ENCODE peak calls at places on chromosomes 7 and 10, in ten cellular contexts. W is NCI-H460; B is EL; H is upper lobe of right lung; K is activated T-cell treated with anti-CD3 and anti-CD28 coated beads for 24 hours; X is GDM1; Y is stimulated activated CD8-positive, alpha-beta memory T cell treated with anti-CD3 and anti-CD28 coated beads, Interleukin-15, amount 100 ng/mL, for 24 hours; L is cardiac fibroblast; T is K562; Z is heart left ventricle. D is an unnamed sample.
A peak's percentile ranks its signal among the peaks of the same experiment; 100 is the strongest.

GRCh38 chr10:27709304-27709703 is 36.3 kb downstream of the MKX start:
- DNase-seq in W (no peak), B (no peak), H (no peak), K (no peak), X (no peak), Y (no peak), L (no peak), T (no peak), Z (no peak), D (no peak)

GRCh38 chr7:128961030-128961659 is 23.4 kb downstream of the IRF5 start:
- DNase-seq in W (no peak), B (no peak), H (no peak), K (no peak), X (no peak), Y (no peak), L (no peak), T (no peak), Z (no peak), D (no peak)

GRCh38 chr7:140383954-140384713 is 14.2 kb downstream of the SLC37A3 start:
- DNase-seq in W (no peak), B (no peak), H (no peak), K (no peak), X (no peak), Y (no peak), L (no peak), T (no peak), Z (no peak), D (no peak)

GRCh38 chr10:132477398-132478340 is 59.9 kb upstream of the INPP5A start:
- DNase-seq in W (no peak), B (no peak), H (peak; percentile 57), K (no peak), X (no peak), Y (no peak), L (no peak), T (no peak), Z (peak; percentile 9), D (no peak)

GRCh38 chr7:158274404-158274811 is 313.2 kb downstream of the PTPRN2 start:
- DNase-seq in W (no peak), B (no peak), H (no peak), K (no peak), X (no peak), Y (no peak), L (no peak), T (no peak), Z (no peak), D (no peak)

GRCh38 chr7:64035388-64035787 is 9.8 kb upstream of the ZNF727 start:
- DNase-seq in W (no peak), B (no peak), H (no peak), K (no peak), X (no peak), Y (no peak), L (no peak), T (no peak), Z (no peak), D (no peak)

GRCh38 chr7:37971491-37971890 is 51.1 kb downstream of the EPDR1 start:
- DNase-seq in W (no peak), B (no peak), H (no peak), K (no peak), X (no peak), Y (no peak), L (no peak), T (no peak), Z (no peak), D (no peak)

GRCh38 chr7:50400114-50400513 is 50.0 kb downstream of the FIGNL1 start:
- DNase-seq in W (no peak), B (no peak), H (no peak), K (no peak), X (no peak), Y (no peak), L (no peak), T (no peak), Z (no peak), D (no peak)

GRCh38 chr7:48943279-48943990 is 19.1 kb downstream of the CDC14C start:
- DNase-seq in W (no peak), B (no peak), H (no peak), K (no peak), X (no peak), Y (no peak), L (no peak), T (no peak), Z (no peak), D (no peak)

GRCh38 chr10:77428776-77429395 is 208.7 kb downstream of the KCNMA1 start:
- DNase-seq in W (no peak), B (peak; percentile 60), H (peak; percentile 71), K (no peak), X (no peak), Y (no peak), L (peak; percentile 73), T (peak; percentile 13), Z (peak; percentile 38), D (peak; percentile 81)

GRCh38 chr10:122487231-122487765 is 25.9 kb downstream of the HTRA1 start:
- DNase-seq in W (peak; percentile 32), B (no peak), H (peak; percentile 33), K (no peak), X (no peak), Y (no peak), L (no peak), T (no peak), Z (peak; percentile 34), D (peak; percentile 43)

GRCh38 chr10:50362547-50363125 is 111.3 kb upstream of the ASAH2 start:
- DNase-seq in W (no peak), B (no peak), H (no peak), K (no peak), X (no peak), Y (no peak), L (no peak), T (no peak), Z (no peak), D (no peak)

GRCh38 chr7:83739527-83739926 is 90.6 kb upstream of the SEMA3E start:
- DNase-seq in W (no peak), B (no peak), H (no peak), K (no peak), X (no peak), Y (no peak), L (no peak), T (no peak), Z (no peak), D (no peak)

GRCh38 chr7:130114776-130115175 is 44.4 kb downstream of the KLHDC10 start:
- DNase-seq in W (no peak), B (no peak), H (no peak), K (no peak), X (no peak), Y (no peak), L (no peak), T (no peak), Z (no peak), D (no peak)

GRCh38 chr7:121334875-121335648 is 6.3 kb downstream of the WNT16 start:
- DNase-seq in W (no peak), B (peak; percentile 33), H (no peak), K (no peak), X (no peak), Y (no peak), L (no peak), T (no peak), Z (no peak), D (no peak)

GRCh38 chr10:19702215-19702614 is 114.0 kb upstream of the PLXDC2 start:
- DNase-seq in W (peak; percentile 0), B (peak; percentile 67), H (no peak), K (no peak), X (no peak), Y (no peak), L (peak; percentile 62), T (no peak), Z (no peak), D (peak; percentile 69)

GRCh38 chr7:49774459-49775064 is 1.1 kb downstream of the VWC2 start:
- DNase-seq in W (no peak), B (no peak), H (no peak), K (no peak), X (no peak), Y (no peak), L (no peak), T (no peak), Z (peak; percentile 38), D (no peak)

GRCh38 chr7:117216436-117217069 is 106.3 kb downstream of the WNT2 start:
- DNase-seq in W (no peak), B (no peak), H (no peak), K (no peak), X (no peak), Y (no peak), L (no peak), T (peak; percentile 21), Z (no peak), D (no peak)

GRCh38 chr10:30775779-30776591 is 146.4 kb upstream of the LYZL2 start:
- DNase-seq in W (no peak), B (peak; percentile 91), H (no peak), K (no peak), X (no peak), Y (no peak), L (peak; percentile 76), T (no peak), Z (no peak), D (peak; percentile 87)

GRCh38 chr7:126005064-126005463 is 1075.4 kb upstream of the POT1 start:
- DNase-seq in W (no peak), B (no peak), H (no peak), K (no peak), X (no peak), Y (no peak), L (no peak), T (no peak), Z (no peak), D (no peak)

GRCh38 chr7:84176716-84177115 is 17.9 kb downstream of the SEMA3A start:
- DNase-seq in W (no peak), B (peak; percentile 33), H (no peak), K (no peak), X (no peak), Y (no peak), L (peak; percentile 76), T (no peak), Z (no peak), D (no peak)

GRCh38 chr10:34526758-34527730 is 288.1 kb downstream of the PARD3 start:
- DNase-seq in W (peak; percentile 90), B (peak; percentile 95), H (no peak), K (no peak), X (no peak), Y (no peak), L (peak; percentile 96), T (no peak), Z (no peak), D (peak; percentile 95)

GRCh38 chr10:124824507-124824906 is 22.9 kb downstream of the ABRAXAS2 start:
- DNase-seq in W (no peak), B (no peak), H (no peak), K (no peak), X (no peak), Y (no peak), L (no peak), T (no peak), Z (no peak), D (no peak)

GRCh38 chr7:41047789-41048191 is 655.1 kb downstream of the INHBA start:
- DNase-seq in W (no peak), B (peak; percentile 57), H (no peak), K (no peak), X (no peak), Y (no peak), L (peak; percentile 59), T (no peak), Z (peak; percentile 70), D (peak; percentile 26)

GRCh38 chr10:100997364-100998182 is 2.0 kb upstream of the LZTS2 start:
- DNase-seq in W (peak; percentile 72), B (peak; percentile 84), H (peak; percentile 94), K (peak; percentile 59), X (peak; percentile 72), Y (peak; percentile 49), L (peak; percentile 84), T (peak; percentile 83), Z (peak; percentile 85), D (peak; percentile 71)

GRCh38 chr7:125927556-125927955 is 997.9 kb upstream of the POT1 start:
- DNase-seq in W (no peak), B (no peak), H (no peak), K (no peak), X (no peak), Y (no peak), L (no peak), T (no peak), Z (no peak), D (no peak)

GRCh38 chr10:128877936-128878335 is 589.1 kb upstream of the MGMT start:
- DNase-seq in W (no peak), B (no peak), H (no peak), K (no peak), X (no peak), Y (no peak), L (no peak), T (no peak), Z (no peak), D (no peak)

GRCh38 chr10:78196964-78197363 is 163.3 kb downstream of the RPS24 start:
- DNase-seq in W (no peak), B (peak; percentile 69), H (no peak), K (no peak), X (no peak), Y (no peak), L (peak; percentile 44), T (no peak), Z (no peak), D (peak; percentile 20)